ENCODE peak calls at places on chromosomes 1 and 21, in four cellular contexts. Z is stimulated activated naive B cell treated with anti-CD40 and anti-IgM and Interleukin-4, amounts not matched to agents 10 μg/mL and 1 μg/mL and 100 μg/mL, for 72 hours; R is stimulated activated CD8-positive, alpha-beta memory T cell treated with anti-CD3 and anti-CD28 coated beads, Interleukin-15, amount 100 ng/mL, for 1 hour; M is NCI-H1092. K is an unnamed sample.

GRCh38 chr21:44549525-44550211 is 1.6 kb downstream of the KRTAP10-2 start:
- DNase-seq in R (no peak), M (no peak), Z (no peak), K (no peak)

GRCh38 chr21:36422279-36423098 is 37.3 kb downstream of the CHAF1B start:
- DNase-seq in Z (no peak), M (no peak), R (no peak), K (peak)

GRCh38 chr1:93722081-93723031 is 40.7 kb upstream of the BCAR3 start:
- DNase-seq in Z (no peak), R (no peak), M (no peak), K (no peak)

GRCh38 chr1:9009438-9010366 is 16.5 kb downstream of the SLC2A7 start:
- DNase-seq in R (no peak), M (peak), Z (no peak), K (peak)

GRCh38 chr1:19220991-19221390 is 10.9 kb upstream of the UBR4 start:
- DNase-seq in R (no peak), M (no peak), Z (no peak), K (no peak)

GRCh38 chr1:156511656-156512055 is 11.1 kb upstream of the MEF2D start:
- DNase-seq in M (no peak), Z (no peak), R (no peak), K (no peak)

GRCh38 chr1:192877283-192877886 is 68.5 kb downstream of the RGS2 start:
- DNase-seq in R (no peak), M (no peak), Z (no peak), K (no peak)

GRCh38 chr1:203695116-203695515 is 68.5 kb downstream of the ATP2B4 start:
- DNase-seq in R (no peak), Z (no peak), M (peak), K (no peak)

GRCh38 chr1:183291802-183292515 is 105.9 kb downstream of the LAMC2 start:
- DNase-seq in M (no peak), R (no peak), Z (no peak), K (no peak)

GRCh38 chr1:117902944-117903343 is 26.5 kb downstream of the GDAP2 start:
- DNase-seq in R (no peak), Z (no peak), M (no peak), K (no peak)

GRCh38 chr21:46125846-46126301 is 28.0 kb downstream of the COL6A2 start:
- DNase-seq in R (no peak), Z (no peak), M (no peak), K (no peak)

GRCh38 chr1:219659682-219660081 is 46.8 kb upstream of the ZC3H11B start:
- DNase-seq in R (no peak), Z (no peak), M (peak), K (peak)

K was measured in GM06990.